ENCODE peak calls at places on chromosomes 3 and 15, in nine cellular contexts. One of them, this sample, is unnamed.

GRCh38 chr15:40930430-40931299 is 1.5 kb downstream of the DLL4 start:
- DNase-seq in HCT116: peak; percentile 70
- DNase-seq in stomach: no peak
- DNase-seq in GM23338: peak; percentile 92
- DNase-seq in OCI-LY7: peak; percentile 54
- DNase-seq in coronary artery: no peak
- DNase-seq in foreskin fibroblast: no peak
- DNase-seq in tibial nerve: no peak
- DNase-seq in keratinocyte: no peak
- DNase-seq in this sample: peak; percentile 84

GRCh38 chr3:20622304-20622703 is 436.3 kb upstream of the SGO1 start:
- DNase-seq in OCI-LY7: no peak
- DNase-seq in coronary artery: no peak
- DNase-seq in stomach: no peak
- DNase-seq in foreskin fibroblast: peak; percentile 91
- DNase-seq in tibial nerve: no peak
- DNase-seq in HCT116: no peak
- DNase-seq in keratinocyte: no peak
- DNase-seq in GM23338: peak; percentile 2
- DNase-seq in this sample: no peak

GRCh38 chr3:132596326-132596725 is 744 bp upstream of the ACKR4 start:
- DNase-seq in stomach: no peak
- DNase-seq in coronary artery: no peak
- DNase-seq in foreskin fibroblast: no peak
- DNase-seq in tibial nerve: no peak
- DNase-seq in OCI-LY7: peak; percentile 34
- DNase-seq in HCT116: no peak
- DNase-seq in keratinocyte: no peak
- DNase-seq in GM23338: no peak
- DNase-seq in this sample: no peak

GRCh38 chr3:130688015-130688414 is 58.6 kb downstream of the PIK3R4 start:
- DNase-seq in coronary artery: no peak
- DNase-seq in GM23338: no peak
- DNase-seq in stomach: no peak
- DNase-seq in OCI-LY7: no peak
- DNase-seq in keratinocyte: no peak
- DNase-seq in tibial nerve: no peak
- DNase-seq in HCT116: no peak
- DNase-seq in foreskin fibroblast: no peak
- DNase-seq in this sample: peak; percentile 10

GRCh38 chr3:151923901-151924300 is 50.5 kb downstream of the SUCNR1 start:
- DNase-seq in foreskin fibroblast: no peak
- DNase-seq in keratinocyte: no peak
- DNase-seq in tibial nerve: no peak
- DNase-seq in OCI-LY7: no peak
- DNase-seq in stomach: no peak
- DNase-seq in HCT116: no peak
- DNase-seq in coronary artery: no peak
- DNase-seq in GM23338: no peak
- DNase-seq in this sample: no peak

GRCh38 chr3:43032646-43033628 is 53.8 kb downstream of the GASK1A start:
- DNase-seq in foreskin fibroblast: no peak
- DNase-seq in HCT116: no peak
- DNase-seq in GM23338: no peak
- DNase-seq in stomach: no peak
- DNase-seq in OCI-LY7: no peak
- DNase-seq in tibial nerve: no peak
- DNase-seq in coronary artery: peak; percentile 67
- DNase-seq in keratinocyte: no peak
- DNase-seq in this sample: no peak

GRCh38 chr3:179969525-179969924 is 67.2 kb downstream of the PEX5L start:
- DNase-seq in keratinocyte: peak; percentile 15
- DNase-seq in stomach: no peak
- DNase-seq in tibial nerve: no peak
- DNase-seq in coronary artery: no peak
- DNase-seq in foreskin fibroblast: peak; percentile 0
- DNase-seq in OCI-LY7: no peak
- DNase-seq in GM23338: no peak
- DNase-seq in HCT116: peak; percentile 3
- DNase-seq in this sample: no peak

GRCh38 chr15:89912674-89913396 is at the start of gene ARPIN:
- DNase-seq in keratinocyte: no peak
- DNase-seq in HCT116: no peak
- DNase-seq in coronary artery: no peak
- DNase-seq in tibial nerve: no peak
- DNase-seq in OCI-LY7: no peak
- DNase-seq in foreskin fibroblast: peak; percentile 27
- DNase-seq in GM23338: peak; percentile 83
- DNase-seq in stomach: peak; percentile 65
- DNase-seq in this sample: no peak

DNA sequence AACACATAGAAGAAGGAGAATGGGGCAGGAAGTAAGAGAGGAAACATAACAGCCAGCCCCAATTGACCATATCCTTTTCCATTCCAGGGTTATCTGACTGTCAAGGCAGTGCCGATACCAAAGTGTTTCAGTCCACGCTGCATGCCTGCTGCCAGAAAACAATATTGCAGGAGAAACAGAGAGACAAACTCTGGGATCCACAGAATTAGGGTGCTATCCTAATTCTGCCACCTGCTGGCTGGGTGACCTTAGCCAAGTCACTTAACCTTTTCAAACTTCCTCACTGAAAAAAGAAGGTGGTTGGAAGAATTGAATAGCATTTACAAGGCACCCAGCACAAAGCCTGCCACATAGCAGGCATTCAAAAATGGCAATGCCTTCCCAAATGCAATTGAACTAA is 32.0 kb downstream of the GLB1 start:
- DNase-seq in coronary artery: no peak
- DNase-seq in tibial nerve: no peak
- DNase-seq in GM23338: no peak
- DNase-seq in keratinocyte: no peak
- DNase-seq in foreskin fibroblast: no peak
- DNase-seq in stomach: no peak
- DNase-seq in HCT116: no peak
- DNase-seq in OCI-LY7: peak; percentile 65
- DNase-seq in this sample: no peak
- TF ChIP-seq CTCF in coronary artery: no peak
- TF ChIP-seq CTCF in tibial nerve: no peak
- TF ChIP-seq CTCF in GM23338: peak; percentile 18
- TF ChIP-seq CTCF in keratinocyte: peak; percentile 12
- TF ChIP-seq CTCF in foreskin fibroblast: no peak
- TF ChIP-seq CTCF in stomach: peak; percentile 7
- TF ChIP-seq CTCF in HCT116: no peak
- TF ChIP-seq CTCF in OCI-LY7: peak; percentile 91
- TF ChIP-seq CTCF in this sample: peak; percentile 50

GRCh38 chr3:147941984-147942383 is 532.8 kb downstream of the ZIC1 start:
- DNase-seq in GM23338: no peak
- DNase-seq in keratinocyte: no peak
- DNase-seq in OCI-LY7: no peak
- DNase-seq in coronary artery: no peak
- DNase-seq in HCT116: no peak
- DNase-seq in tibial nerve: no peak
- DNase-seq in stomach: no peak
- DNase-seq in foreskin fibroblast: no peak
- DNase-seq in this sample: no peak

GRCh38 chr3:147943265-147943945 is 534.2 kb downstream of the ZIC1 start:
- DNase-seq in GM23338: no peak
- DNase-seq in tibial nerve: no peak
- DNase-seq in OCI-LY7: no peak
- DNase-seq in stomach: no peak
- DNase-seq in coronary artery: no peak
- DNase-seq in foreskin fibroblast: peak; percentile 89
- DNase-seq in keratinocyte: no peak
- DNase-seq in HCT116: peak; percentile 47
- DNase-seq in this sample: no peak

GRCh38 chr3:147940846-147941245 is 531.7 kb downstream of the ZIC1 start:
- DNase-seq in foreskin fibroblast: no peak
- DNase-seq in stomach: no peak
- DNase-seq in coronary artery: no peak
- DNase-seq in HCT116: no peak
- DNase-seq in keratinocyte: no peak
- DNase-seq in OCI-LY7: no peak
- DNase-seq in GM23338: no peak
- DNase-seq in tibial nerve: no peak
- DNase-seq in this sample: no peak

GRCh38 chr3:147940400-147940799 is 531.2 kb downstream of the ZIC1 start:
- DNase-seq in OCI-LY7: no peak
- DNase-seq in coronary artery: no peak
- DNase-seq in tibial nerve: no peak
- DNase-seq in foreskin fibroblast: no peak
- DNase-seq in stomach: no peak
- DNase-seq in keratinocyte: no peak
- DNase-seq in HCT116: no peak
- DNase-seq in GM23338: no peak
- DNase-seq in this sample: no peak

DNA sequence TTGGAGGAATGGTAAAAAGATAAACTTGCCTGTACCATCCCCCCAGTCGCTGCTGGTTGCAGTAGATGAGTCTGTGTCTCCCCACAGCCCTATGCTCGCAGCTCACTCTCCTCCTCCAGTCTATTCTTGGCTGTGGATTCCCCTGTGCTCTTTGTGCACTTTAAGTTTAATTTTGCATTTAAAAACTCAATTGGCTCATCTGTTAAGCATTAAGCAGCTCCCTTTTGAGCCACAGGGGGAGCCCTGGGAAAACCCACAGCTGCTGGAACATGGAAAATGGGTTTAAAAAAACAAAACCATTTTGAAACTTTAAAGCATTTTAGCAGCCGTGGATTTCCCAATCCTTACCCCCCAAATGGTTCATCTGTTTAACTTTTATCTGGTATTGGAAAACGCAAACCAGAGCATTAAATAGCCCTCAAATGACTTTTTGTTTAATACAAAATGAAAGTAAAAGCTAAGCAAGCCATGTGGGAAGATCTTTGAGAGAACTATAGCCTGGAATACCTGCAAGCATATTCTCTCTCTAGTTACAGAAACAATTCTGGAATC is 536.9 kb downstream of the ZIC1 start:
- DNase-seq in foreskin fibroblast: peak; percentile 94
- DNase-seq in stomach: no peak
- DNase-seq in coronary artery: no peak
- DNase-seq in GM23338: peak; percentile 65
- DNase-seq in keratinocyte: no peak
- DNase-seq in HCT116: peak; percentile 32
- DNase-seq in tibial nerve: peak; percentile 30
- DNase-seq in OCI-LY7: no peak
- DNase-seq in this sample: peak; percentile 23
- TF ChIP-seq CTCF in foreskin fibroblast: peak; percentile 80
- TF ChIP-seq CTCF in stomach: peak; percentile 41
- TF ChIP-seq CTCF in coronary artery: peak; percentile 31
- TF ChIP-seq CTCF in GM23338: peak; percentile 75
- TF ChIP-seq CTCF in keratinocyte: peak; percentile 62
- TF ChIP-seq CTCF in HCT116: peak; percentile 36
- TF ChIP-seq CTCF in tibial nerve: peak; percentile 40
- TF ChIP-seq CTCF in OCI-LY7: peak; percentile 49
- TF ChIP-seq CTCF in this sample: peak; percentile 42

DNA sequence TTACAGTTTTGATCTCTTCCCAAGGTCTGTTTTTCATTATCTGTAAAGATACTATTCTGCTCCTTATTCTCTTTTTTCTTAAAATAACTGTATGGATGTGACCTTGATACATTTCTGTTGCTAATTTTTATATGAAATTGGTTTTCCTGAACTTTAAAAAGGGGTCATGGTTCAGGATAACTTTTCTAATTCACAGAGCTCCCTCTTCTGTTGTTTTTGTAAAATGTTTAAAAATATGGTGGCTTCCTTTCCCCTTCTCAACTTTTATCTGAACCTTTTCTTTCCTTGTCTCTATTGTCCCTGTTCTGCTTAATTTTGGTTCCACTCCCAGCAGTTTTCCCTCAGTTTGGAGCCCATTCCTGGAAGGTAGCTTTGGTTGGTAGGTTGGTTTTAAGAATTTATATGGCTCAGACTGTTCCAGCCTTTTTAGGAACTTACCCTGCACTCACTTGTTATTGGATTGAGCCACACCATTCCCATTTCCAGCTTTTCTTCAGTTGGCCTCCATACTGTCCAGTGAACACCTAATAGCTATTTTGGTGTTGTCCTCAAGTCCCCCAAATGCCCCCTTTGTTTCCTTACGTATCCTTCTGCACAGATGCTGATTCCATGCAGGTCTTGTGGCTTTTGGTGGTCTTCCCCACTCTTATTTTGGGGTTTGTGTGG is 70.3 kb downstream of the SLMAP start:
- DNase-seq in OCI-LY7: no peak
- DNase-seq in tibial nerve: no peak
- DNase-seq in GM23338: no peak
- DNase-seq in stomach: no peak
- DNase-seq in coronary artery: no peak
- DNase-seq in keratinocyte: no peak
- DNase-seq in HCT116: no peak
- DNase-seq in foreskin fibroblast: no peak
- DNase-seq in this sample: no peak
- TF ChIP-seq CTCF in OCI-LY7: peak; percentile 68
- TF ChIP-seq CTCF in tibial nerve: no peak
- TF ChIP-seq CTCF in GM23338: no peak
- TF ChIP-seq CTCF in stomach: no peak
- TF ChIP-seq CTCF in coronary artery: no peak
- TF ChIP-seq CTCF in keratinocyte: no peak
- TF ChIP-seq CTCF in HCT116: peak; percentile 48
- TF ChIP-seq CTCF in foreskin fibroblast: peak; percentile 5
- TF ChIP-seq CTCF in this sample: peak; percentile 37

GRCh38 chr3:127551178-127551577 is 39.4 kb downstream of the TPRA1 start:
- DNase-seq in tibial nerve: no peak
- DNase-seq in keratinocyte: no peak
- DNase-seq in foreskin fibroblast: no peak
- DNase-seq in GM23338: no peak
- DNase-seq in stomach: no peak
- DNase-seq in OCI-LY7: no peak
- DNase-seq in HCT116: no peak
- DNase-seq in coronary artery: no peak
- DNase-seq in this sample: no peak

GRCh38 chr3:127555108-127555507 is 35.4 kb downstream of the TPRA1 start:
- DNase-seq in GM23338: no peak
- DNase-seq in coronary artery: no peak
- DNase-seq in OCI-LY7: no peak
- DNase-seq in foreskin fibroblast: no peak
- DNase-seq in keratinocyte: no peak
- DNase-seq in HCT116: no peak
- DNase-seq in stomach: no peak
- DNase-seq in tibial nerve: no peak
- DNase-seq in this sample: no peak

GRCh38 chr3:127560051-127560787 is 30.3 kb downstream of the TPRA1 start:
- DNase-seq in GM23338: no peak
- DNase-seq in foreskin fibroblast: no peak
- DNase-seq in stomach: no peak
- DNase-seq in keratinocyte: no peak
- DNase-seq in HCT116: peak; percentile 72
- DNase-seq in coronary artery: no peak
- DNase-seq in OCI-LY7: peak; percentile 44
- DNase-seq in tibial nerve: no peak
- DNase-seq in this sample: no peak

GRCh38 chr3:127551971-127552370 is 38.6 kb downstream of the TPRA1 start:
- DNase-seq in keratinocyte: no peak
- DNase-seq in foreskin fibroblast: no peak
- DNase-seq in stomach: no peak
- DNase-seq in tibial nerve: no peak
- DNase-seq in GM23338: no peak
- DNase-seq in coronary artery: no peak
- DNase-seq in OCI-LY7: no peak
- DNase-seq in HCT116: no peak
- DNase-seq in this sample: no peak

DNA sequence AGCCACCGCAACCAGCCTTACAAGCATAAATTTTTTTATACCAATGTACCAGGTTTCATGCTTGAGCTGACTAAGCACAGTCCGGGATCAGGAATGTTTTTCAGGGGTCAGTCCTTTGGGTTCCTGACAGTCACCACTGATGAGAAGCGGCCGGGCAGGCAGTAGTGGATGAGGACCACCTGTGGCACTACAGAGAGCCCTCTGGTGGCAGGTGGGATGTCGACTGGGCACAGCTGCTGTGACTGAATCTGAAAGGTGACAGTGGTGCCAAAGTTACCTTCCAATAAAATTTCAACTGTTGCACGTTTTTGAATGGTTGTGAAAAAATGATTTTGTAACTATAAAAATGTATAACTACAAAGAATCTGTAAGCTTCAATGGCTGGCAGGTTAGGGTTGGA is 34.0 kb downstream of the TPRA1 start:
- DNase-seq in foreskin fibroblast: no peak
- DNase-seq in GM23338: peak; percentile 62
- DNase-seq in keratinocyte: no peak
- DNase-seq in tibial nerve: no peak
- DNase-seq in HCT116: no peak
- DNase-seq in OCI-LY7: no peak
- DNase-seq in stomach: no peak
- DNase-seq in coronary artery: no peak
- DNase-seq in this sample: no peak
- TF ChIP-seq CTCF in foreskin fibroblast: no peak
- TF ChIP-seq CTCF in GM23338: peak; percentile 64
- TF ChIP-seq CTCF in keratinocyte: no peak
- TF ChIP-seq CTCF in tibial nerve: no peak
- TF ChIP-seq CTCF in HCT116: peak; percentile 3
- TF ChIP-seq CTCF in OCI-LY7: peak; percentile 64
- TF ChIP-seq CTCF in stomach: no peak
- TF ChIP-seq CTCF in coronary artery: no peak
- TF ChIP-seq CTCF in this sample: no peak

This sample was measured in GM13977.